ENCODE peak calls at places on chromosomes 5 and 9, in seven cellular contexts. F is HS-5; T is lower lobe of right lung; K is T-helper 2 cell; S is stimulated activated CD4-positive, alpha-beta T cell treated with anti-CD3 and anti-CD28 coated beads, Interleukin-4, amount 100 ng/mL, for 4 hours; R is HFF-Myc; E is GM23248. U is an unnamed sample.

GRCh38 chr9:34991833-34992375 is 2.4 kb downstream of the DNAJB5 start:
- DNase-seq in E (peak), R (no peak), F (no peak), S (peak), K (no peak), T (no peak), U (no peak)

GRCh38 chr9:101498323-101498722 is 35.3 kb upstream of the RNF20 start:
- DNase-seq in R (no peak), S (no peak), F (no peak), K (no peak), T (no peak), E (peak), U (no peak)

GRCh38 chr5:124920909-124921666 is 174.6 kb upstream of the ZNF608 start:
- DNase-seq in T (no peak), R (no peak), F (no peak), K (no peak), E (no peak), S (no peak), U (no peak)

GRCh38 chr5:68285075-68285827 is 69.7 kb downstream of the PIK3R1 start:
- DNase-seq in F (no peak), R (no peak), E (no peak), S (no peak), T (no peak), K (no peak), U (no peak)

GRCh38 chr5:88657166-88657565 is 225.8 kb downstream of the MEF2C start:
- DNase-seq in S (no peak), R (no peak), E (no peak), K (no peak), F (no peak), T (no peak), U (no peak)

GRCh38 chr5:131976414-131977211 is 31.1 kb upstream of the MEIKIN start:
- DNase-seq in K (no peak), E (no peak), T (no peak), S (no peak), F (no peak), R (no peak), U (no peak)

GRCh38 chr9:96080364-96080763 is 204.9 kb downstream of the ERCC6L2 start:
- DNase-seq in F (peak), R (no peak), E (peak), T (no peak), S (no peak), K (no peak), U (no peak)

GRCh38 chr5:142966146-142966455 is 195.9 kb downstream of the ARHGAP26 start:
- DNase-seq in E (no peak), R (no peak), S (no peak), F (no peak), T (no peak), K (no peak), U (no peak)